ENCODE peak calls at places on chromosomes 2 and 18, in seven cellular contexts. M, O, Q, X, A, C and T are unnamed samples.

GRCh38 chr18:944440-944839 is 39.8 kb downstream of the ADCYAP1 start:
- DNase-seq in M (no peak), O (no peak), Q (no peak), X (no peak), A (peak), C (no peak), T (no peak)

GRCh38 chr2:62526531-62527381 is 20.8 kb upstream of the TMEM17 start:
- DNase-seq in M (no peak), O (no peak), Q (no peak), X (no peak), A (no peak), C (no peak), T (no peak)

GRCh38 chr18:80154293-80154692 is 45.2 kb downstream of the ADNP2 start:
- DNase-seq in M (peak), O (peak), Q (peak), X (no peak), A (peak), C (peak), T (no peak)

GRCh38 chr18:49731860-49732311 is 81.4 kb downstream of the ACAA2 start:
- DNase-seq in M (no peak), O (peak), Q (no peak), X (no peak), A (no peak), C (no peak), T (no peak)

GRCh38 chr2:140457483-140457882 is 1673.3 kb downstream of the LRP1B start:
- DNase-seq in M (peak), O (no peak), Q (peak), X (no peak), A (no peak), C (no peak), T (no peak)

GRCh38 chr18:9742588-9743131 is 34.6 kb downstream of the RAB31 start:
- DNase-seq in M (no peak), O (peak), Q (no peak), X (no peak), A (peak), C (no peak), T (no peak)

GRCh38 chr2:201855356-201855755 is 49.0 kb downstream of the CDK15 start:
- DNase-seq in M (no peak), O (no peak), Q (no peak), X (no peak), A (peak), C (no peak), T (no peak)

GRCh38 chr2:72143441-72144356 is 4.0 kb downstream of the CYP26B1 start:
- DNase-seq in M (no peak), O (no peak), Q (no peak), X (no peak), A (no peak), C (no peak), T (no peak)

GRCh38 chr2:212066546-212066945 is 472.1 kb downstream of the ERBB4 start:
- DNase-seq in M (no peak), O (no peak), Q (no peak), X (no peak), A (no peak), C (no peak), T (no peak)

GRCh38 chr2:62314291-62314690 is 118.4 kb downstream of the B3GNT2 start:
- DNase-seq in M (no peak), O (no peak), Q (no peak), X (no peak), A (no peak), C (no peak), T (no peak)

GRCh38 chr2:130963849-130964793 is 127.4 kb downstream of the ARHGEF4 start:
- DNase-seq in M (peak), O (no peak), Q (peak), X (no peak), A (no peak), C (peak), T (no peak)

GRCh38 chr18:49893036-49893435 is 79.7 kb upstream of the ACAA2 start:
- DNase-seq in M (no peak), O (no peak), Q (no peak), X (no peak), A (no peak), C (no peak), T (no peak)

GRCh38 chr2:135904590-135904989 is 28.3 kb upstream of the MCM6 start:
- DNase-seq in M (no peak), O (no peak), Q (no peak), X (no peak), A (peak), C (no peak), T (no peak)

GRCh38 chr2:9423922-9424272 is 443 bp downstream of the CPSF3 start:
- DNase-seq in M (no peak), O (peak), Q (no peak), X (peak), A (peak), C (no peak), T (no peak)

GRCh38 chr2:25417715-25418369 is 76.1 kb upstream of the DNMT3A start:
- DNase-seq in M (no peak), O (no peak), Q (no peak), X (no peak), A (no peak), C (no peak), T (peak)

GRCh38 chr2:134460583-134460998 is 206.7 kb downstream of the MGAT5 start:
- DNase-seq in M (peak), O (peak), Q (peak), X (no peak), A (peak), C (peak), T (peak)

GRCh38 chr2:31429759-31430438 is 15.4 kb upstream of the XDH start:
- DNase-seq in M (no peak), O (peak), Q (no peak), X (no peak), A (peak), C (no peak), T (peak)